ENCODE peak calls at places on chromosomes 4 and X, in five cellular contexts. J is HCT116, O is mammary epithelial cell, T is neural progenitor cell, A is keratinocyte. P is an unnamed sample. For H3K36me3 and H3K9me3, the result is how much of the 10 kb centered on the place peaks cover.

GRCh38 chr4:78529569-78530209 is 21.9 kb upstream of the ANXA3 start:
- DNase-seq in O (peak), J (no peak), A (no peak), T (no peak), P (peak)

GRCh38 chr4:70713453-70714026 is 8.2 kb upstream of the RUFY3 start:
- DNase-seq in A (no peak), J (no peak), T (no peak), O (no peak), P (no peak)

GRCh38 chr4:24164054-24164453 is 274.2 kb upstream of the PPARGC1A start:
- DNase-seq in J (no peak), O (no peak), A (no peak), T (no peak), P (peak)

GRCh38 chr4:176360446-176360845 is 40.7 kb downstream of the SPCS3 start:
- DNase-seq in A (no peak), T (no peak), O (peak), J (no peak), P (no peak)

GRCh38 chr4:102684605-102685052 is 76.1 kb downstream of the MANBA start:
- DNase-seq in A (peak), J (peak), O (peak), T (no peak), P (peak)

GRCh38 chr4:56414135-56414675 is 21.2 kb downstream of the PPAT start:
- DNase-seq in O (peak), A (no peak), J (no peak), T (no peak), P (peak)

GRCh38 chr4:153420361-153420760 is 45.8 kb upstream of the TMEM131L start:
- DNase-seq in O (no peak), J (no peak), A (no peak), T (no peak), P (peak)

GRCh38 chrX:46488712-46489111 is 56.5 kb downstream of the ZNF674 start:
- DNase-seq in O (no peak), A (no peak), T (peak), J (no peak), P (no peak)

GRCh38 chr4:5114911-5115310 is 63.6 kb downstream of the STK32B start:
- DNase-seq in J (no peak), A (no peak), T (no peak), O (no peak), P (peak)

GRCh38 chr4:121594796-121595526 is 101.8 kb downstream of the ANXA5 start:
- DNase-seq in A (no peak), O (peak), T (no peak), J (no peak), P (peak)

GRCh38 chr4:98262431-98262830 is 1.2 kb downstream of the RAP1GDS1 start:
- DNase-seq in A (no peak), O (peak), J (no peak), T (no peak), P (peak)

GRCh38 chrX:153885208-153885787 is 675 bp downstream of the L1CAM start:
- DNase-seq in T (no peak), O (no peak), J (no peak), A (no peak), P (no peak)

GRCh38 chrX:153887385-153887784 is 1.4 kb upstream of the L1CAM start:
- DNase-seq in A (no peak), O (no peak), J (no peak), T (no peak), P (no peak)

GRCh38 chrX:153886915-153887314 is 942 bp upstream of the L1CAM start:
- DNase-seq in J (no peak), T (no peak), A (no peak), O (no peak), P (no peak)

GRCh38 chrX:153884136-153885076 is 1.6 kb downstream of the L1CAM start:
- DNase-seq in T (no peak), J (peak), A (no peak), O (peak), P (no peak)

GRCh38 chrX:153885968-153886903 is at the start of gene L1CAM:
- DNase-seq in T (peak), J (no peak), A (no peak), O (no peak), P (no peak)
- TF ChIP-seq EZH2 in T (peak), J (no peak), A (no peak), O (no peak), P (peak)

DNA sequence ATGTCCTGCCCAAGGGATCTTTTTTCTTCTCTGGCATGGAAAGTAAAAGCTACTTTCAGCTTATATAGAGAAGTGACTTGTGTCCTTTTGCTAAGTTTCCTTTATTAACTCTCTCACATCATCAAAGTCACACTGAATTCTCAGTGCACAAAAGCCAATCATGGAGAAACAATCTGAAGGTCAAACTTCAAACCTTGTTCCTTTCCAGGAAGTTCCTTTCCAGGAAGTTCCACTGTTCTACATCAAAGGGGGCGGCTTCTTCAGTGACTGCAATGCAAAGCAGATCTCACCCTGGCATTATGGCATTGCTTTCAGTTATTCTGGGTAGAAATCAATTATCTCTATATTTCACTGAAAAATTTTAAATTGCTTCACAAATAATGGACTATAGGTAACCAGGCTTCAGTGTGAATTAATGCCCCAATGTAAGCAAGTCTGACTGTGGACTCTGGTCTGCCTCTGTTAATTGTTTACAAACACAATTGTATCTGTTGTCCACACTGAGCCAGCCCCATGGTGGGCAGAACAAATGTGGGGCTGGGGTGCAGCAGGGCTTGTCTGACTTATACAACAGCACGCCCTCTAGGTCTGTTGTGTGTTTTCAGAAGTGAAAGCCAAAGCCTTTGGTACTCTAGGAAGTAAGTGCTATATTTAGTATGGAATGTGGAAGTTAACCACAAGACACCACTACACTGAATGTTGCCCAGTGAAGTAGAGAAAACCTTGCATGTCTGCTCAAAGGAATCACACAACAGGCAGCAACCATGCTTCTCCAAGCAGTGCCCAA is 98.8 kb downstream of the CDS1 start:
- DNase-seq in J (no peak), A (no peak), O (peak), T (peak), P (peak)
- H3K36me3 ChIP-seq in J (under half), A (under half), O (under half), T (under half), P (under half)

DNA sequence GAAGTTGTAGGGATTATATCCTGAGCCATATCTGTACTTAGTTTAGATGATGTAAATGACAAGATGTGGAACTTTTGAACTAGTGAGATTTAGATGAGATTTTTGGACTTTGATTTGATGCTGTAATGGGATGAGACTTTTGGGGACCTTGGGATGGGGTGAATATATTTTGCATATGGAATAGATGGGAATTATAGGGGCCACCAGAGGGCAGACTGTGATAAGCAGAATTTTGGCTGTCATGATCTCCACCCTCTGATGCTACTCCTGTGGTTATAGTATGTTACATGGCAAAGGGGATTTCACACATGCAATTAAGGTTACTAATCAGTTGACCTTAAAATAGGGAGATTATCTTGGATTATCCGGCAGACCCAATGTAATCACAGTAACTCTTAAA is 214.0 kb upstream of the NHS start:
- DNase-seq in O (no peak), A (no peak), T (no peak), J (no peak), P (no peak)
- H3K9me3 ChIP-seq in O (under half), A (under half), T (under half), J (under half), P (under half)

GRCh38 chr4:1240721-1241465 is 8.0 kb downstream of the CTBP1 start:
- DNase-seq in T (no peak), J (no peak), A (no peak), O (no peak), P (no peak)

GRCh38 chr4:1241466-1241935 is 7.4 kb downstream of the CTBP1 start:
- DNase-seq in O (no peak), J (no peak), T (no peak), A (no peak), P (no peak)

GRCh38 chr4:1242506-1243450 is 6.2 kb downstream of the CTBP1 start:
- DNase-seq in O (no peak), J (no peak), T (no peak), A (no peak), P (no peak)

GRCh38 chr4:1243451-1244080 is 5.4 kb downstream of the CTBP1 start:
- DNase-seq in O (no peak), J (no peak), T (no peak), A (no peak), P (no peak)

GRCh38 chr4:1241936-1242505 is 6.9 kb downstream of the CTBP1 start:
- DNase-seq in A (no peak), T (no peak), O (no peak), J (no peak), P (no peak)
- TF ChIP-seq EZH2 in A (no peak), T (no peak), O (no peak), J (no peak), P (no peak)

DNA sequence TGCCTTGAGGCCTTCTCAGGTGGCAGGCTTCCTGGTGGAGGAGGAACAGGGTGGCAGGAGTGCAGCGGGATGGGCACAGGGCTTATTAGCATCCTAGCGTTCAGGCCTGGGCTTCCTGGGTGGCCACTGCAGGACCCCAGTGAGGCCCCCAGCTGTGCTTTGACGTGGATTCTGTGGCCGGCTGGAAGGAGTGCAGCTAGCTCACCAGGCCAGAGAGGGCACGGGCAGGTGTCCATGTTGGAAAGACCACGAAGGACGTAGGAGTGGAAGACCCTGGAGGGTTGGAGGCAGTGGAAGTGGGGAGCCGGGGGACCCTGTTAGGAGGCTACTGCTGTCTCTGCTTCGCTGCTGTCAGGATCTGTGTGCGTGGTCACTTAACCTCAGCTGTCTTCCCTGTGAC is 13.3 kb upstream of the TADA2B start:
- DNase-seq in O (no peak), A (no peak), J (no peak), T (no peak), P (no peak)
- H3K36me3 ChIP-seq in O (under half), A (under half), J (under half), T (under half), P (under half)

GRCh38 chrX:40050532-40050931 is 47.2 kb downstream of the BCOR start:
- DNase-seq in O (no peak), T (no peak), J (no peak), A (no peak), P (no peak)
- H3K9me3 ChIP-seq in O (under half), T (under half), J (under half), A (under half), P (under half)